ENCODE peak calls at places on chromosomes 2 and 18, in six cellular contexts. S is body of pancreas; Q is M059J; Y is CD8-positive, alpha-beta T cell; P is cerebellum; Z is NCI-H1105 treated with DMSO at 0.1 percent for 48 hours. V is an unnamed sample.

GRCh38 chr18:54888933-54889332 is 60.7 kb downstream of the RAB27B start:
- DNase-seq in Y (no peak), S (no peak), P (no peak), Z (no peak), Q (no peak), V (no peak)

GRCh38 chr2:201909961-201910361 is 103.6 kb downstream of the CDK15 start:
- DNase-seq in S (no peak), Y (no peak), P (no peak), Z (no peak), Q (no peak), V (no peak)

GRCh38 chr2:8259841-8260178 is 422.0 kb upstream of the ID2 start:
- DNase-seq in Q (no peak), P (no peak), Z (no peak), S (no peak), Y (no peak), V (no peak)

GRCh38 chr2:43178602-43179542 is 47.5 kb downstream of the ZFP36L2 start:
- DNase-seq in Q (peak), Y (no peak), S (peak), P (no peak), Z (no peak), V (peak)

GRCh38 chr2:152243723-152244122 is 68.2 kb upstream of the STAM2 start:
- DNase-seq in S (no peak), Q (no peak), P (peak), Y (no peak), Z (no peak), V (no peak)

GRCh38 chr2:60739156-60739555 is 16.9 kb upstream of the PAPOLG start:
- DNase-seq in Y (no peak), Z (no peak), Q (no peak), S (no peak), P (no peak), V (no peak)

GRCh38 chr2:216776076-216776726 is 80.9 kb upstream of the IGFBP5 start:
- DNase-seq in Z (no peak), Q (no peak), Y (no peak), S (no peak), P (no peak), V (peak)

GRCh38 chr2:45121236-45121927 is 112.1 kb upstream of the SIX2 start:
- DNase-seq in P (no peak), Y (no peak), Q (peak), Z (no peak), S (no peak), V (no peak)

GRCh38 chr18:58590231-58590630 is 38.7 kb downstream of the ALPK2 start:
- DNase-seq in P (no peak), Q (peak), Z (no peak), Y (no peak), S (no peak), V (no peak)

GRCh38 chr2:7161501-7161900 is 244.3 kb downstream of the RNF144A start:
- DNase-seq in Z (no peak), S (no peak), P (no peak), Q (no peak), Y (no peak), V (no peak)

GRCh38 chr2:239412914-239413603 is 12.2 kb upstream of the HDAC4 start:
- DNase-seq in Q (no peak), Z (no peak), S (no peak), Y (no peak), P (no peak), V (no peak)

GRCh38 chr2:238257786-238258700 is 18.2 kb upstream of the HES6 start:
- DNase-seq in Q (no peak), Z (no peak), S (no peak), P (no peak), Y (no peak), V (no peak)

GRCh38 chr2:237732790-237733349 is 65.7 kb upstream of the RBM44 start:
- DNase-seq in Y (no peak), Z (no peak), P (no peak), S (peak), Q (no peak), V (no peak)

GRCh38 chr18:77234504-77235365 is 14.9 kb upstream of the GALR1 start:
- DNase-seq in Z (no peak), Y (no peak), Q (no peak), P (no peak), S (no peak), V (no peak)

GRCh38 chr2:239736358-239737143 is 288.6 kb downstream of the NDUFA10 start:
- DNase-seq in Z (no peak), Y (no peak), Q (no peak), P (no peak), S (no peak), V (no peak)

GRCh38 chr2:11889854-11890253 is 143.4 kb downstream of the LPIN1 start:
- DNase-seq in Z (no peak), P (no peak), S (no peak), Q (no peak), Y (no peak), V (no peak)

GRCh38 chr2:29130295-29130694 is 15.1 kb downstream of the CLIP4 start:
- DNase-seq in Y (no peak), P (no peak), Z (no peak), Q (peak), S (peak), V (no peak)